ENCODE peak calls at places on chromosomes 5 and 9, in four cellular contexts. Z is NB4, W is germinal center, E is GM13977. O is an unnamed sample.

GRCh38 chr5:132821791-132822190 is 8.7 kb downstream of the SHROOM1 start:
- DNase-seq in Z (no peak), W (no peak), E (no peak), O (peak; percentile 34)

GRCh38 chr5:60673329-60673728 is 26.6 kb downstream of the DEPDC1B start:
- DNase-seq in Z (no peak), W (no peak), E (no peak), O (no peak)

GRCh38 chr5:142925795-142926194 is 155.6 kb downstream of the ARHGAP26 start:
- DNase-seq in Z (no peak), W (no peak), E (no peak), O (peak; percentile 58)

GRCh38 chr9:92763721-92764380 is 782 bp downstream of the BICD2 start:
- DNase-seq in Z (peak; percentile 67), W (peak; percentile 61), E (peak; percentile 68), O (no peak)

GRCh38 chr9:99040911-99041582 is 63.9 kb upstream of the TGFBR1 start:
- DNase-seq in Z (peak; percentile 95), W (no peak), E (no peak), O (peak; percentile 72)

GRCh38 chr5:56278267-56278826 is 45.2 kb upstream of the ANKRD55 start:
- DNase-seq in Z (no peak), W (no peak), E (no peak), O (no peak)

GRCh38 chr5:134146651-134147544 is 29.9 kb downstream of the SKP1 start:
- DNase-seq in Z (no peak), W (no peak), E (no peak), O (no peak)

GRCh38 chr9:128150594-128151342 is 1.5 kb downstream of the LCN2 start:
- DNase-seq in Z (peak; percentile 43), W (no peak), E (no peak), O (no peak)

GRCh38 chr5:95631991-95632675 is 12.2 kb downstream of the GPR150 start:
- DNase-seq in Z (peak; percentile 47), W (no peak), E (no peak), O (peak; percentile 26)

GRCh38 chr5:80990971-80991370 is 30.8 kb downstream of the RASGRF2 start:
- DNase-seq in Z (no peak), W (no peak), E (no peak), O (peak; percentile 41)

GRCh38 chr5:168995024-168995423 is 305.9 kb downstream of the SLIT3 start:
- DNase-seq in Z (no peak), W (no peak), E (no peak), O (no peak)

GRCh38 chr9:89410709-89411111 is 87.2 kb downstream of the SEMA4D start:
- DNase-seq in Z (no peak), W (no peak), E (peak; percentile 79), O (no peak)

O was measured in fibroblast of gingiva.